ENCODE peak calls at places on chromosomes 2 and 18, in six cellular contexts. K, D, F, L, X and A are unnamed samples.

GRCh38 chr2:120432976-120433815 is 87.3 kb downstream of the INHBB start:
- DNase-seq in K (no peak), D (no peak), F (no peak), L (no peak), X (no peak), A (peak; percentile 32)

GRCh38 chr2:80852079-80852807 is 547.7 kb upstream of the LRRTM1 start:
- DNase-seq in K (no peak), D (no peak), F (no peak), L (no peak), X (no peak), A (no peak)

GRCh38 chr18:50697509-50697908 is 122.3 kb downstream of the MRO start:
- DNase-seq in K (no peak), D (no peak), F (no peak), L (no peak), X (peak; percentile 25), A (no peak)

GRCh38 chr18:57709335-57709734 is 87.7 kb upstream of the NARS1 start:
- DNase-seq in K (no peak), D (no peak), F (no peak), L (no peak), X (no peak), A (no peak)

GRCh38 chr2:175854149-175854548 is 147.9 kb downstream of the LNPK start:
- DNase-seq in K (no peak), D (no peak), F (no peak), L (no peak), X (no peak), A (no peak)

GRCh38 chr2:128624425-128624795 is 305.7 kb upstream of the HS6ST1 start:
- DNase-seq in K (no peak), D (no peak), F (no peak), L (no peak), X (no peak), A (no peak)

GRCh38 chr18:11982981-11983380 is 1.7 kb downstream of the IMPA2 start:
- DNase-seq in K (no peak), D (no peak), F (no peak), L (no peak), X (no peak), A (no peak)

GRCh38 chr2:132581917-132582316 is 88.1 kb downstream of the LYPD1 start:
- DNase-seq in K (no peak), D (peak; percentile 52), F (no peak), L (no peak), X (no peak), A (no peak)

GRCh38 chr18:55433688-55434087 is 154.3 kb downstream of the TCF4 start:
- DNase-seq in K (no peak), D (no peak), F (no peak), L (no peak), X (no peak), A (no peak)

GRCh38 chr2:61044596-61044995 is 21.1 kb upstream of the SANBR start:
- DNase-seq in K (no peak), D (no peak), F (no peak), L (peak; percentile 32), X (no peak), A (no peak)

GRCh38 chr18:78836838-78837237 is 142.8 kb upstream of the SALL3 start:
- DNase-seq in K (no peak), D (no peak), F (no peak), L (no peak), X (no peak), A (no peak)

GRCh38 chr2:15943378-15943851 is 3.1 kb downstream of the MYCN start:
- DNase-seq in K (no peak), D (no peak), F (no peak), L (no peak), X (no peak), A (no peak)

GRCh38 chr18:34223893-34224422 is 755 bp downstream of the NOL4 start:
- DNase-seq in K (no peak), D (no peak), F (no peak), L (no peak), X (no peak), A (no peak)

DNA sequence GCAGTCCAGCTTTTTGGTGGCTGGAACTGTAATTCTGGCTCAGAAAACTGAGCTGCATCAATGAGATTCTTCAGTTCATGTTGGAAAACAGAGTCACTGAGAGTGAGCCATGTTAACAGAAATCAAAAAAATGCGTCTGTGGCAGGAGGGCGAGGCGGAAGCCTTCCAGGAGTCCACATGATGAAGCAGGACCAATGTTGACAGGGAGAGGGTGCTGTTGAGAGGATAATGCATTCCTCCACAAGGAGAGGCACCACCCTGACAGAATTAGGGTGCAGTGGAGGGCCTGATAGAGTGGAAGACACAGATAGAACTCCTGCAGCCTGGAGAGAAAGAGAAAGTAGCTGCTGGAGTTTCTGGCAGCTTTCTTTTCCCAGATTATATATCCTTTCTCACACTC is 111.5 kb downstream of the MGAT5 start:
- DNase-seq in K (no peak), D (no peak), F (no peak), L (no peak), X (no peak), A (no peak)
- TF ChIP-seq CTCF in K (no peak), D (no peak), F (no peak), L (peak; percentile 17), X (peak; percentile 8), A (peak; percentile 28)

GRCh38 chr18:56641714-56642331 is 3.4 kb upstream of the TXNL1 start:
- DNase-seq in K (no peak), D (no peak), F (no peak), L (peak; percentile 50), X (no peak), A (no peak)

GRCh38 chr18:56637897-56638231 is 528 bp downstream of the TXNL1 start:
- DNase-seq in K (no peak), D (no peak), F (no peak), L (no peak), X (peak; percentile 70), A (no peak)

GRCh38 chr18:56638232-56639093 is at the start of gene TXNL1:
- DNase-seq in K (peak; percentile 73), D (peak; percentile 99), F (peak; percentile 94), L (peak; percentile 99), X (peak; percentile 100), A (peak; percentile 100)

GRCh38 chr18:56635007-56635406 is 3.4 kb downstream of the TXNL1 start:
- DNase-seq in K (no peak), D (no peak), F (no peak), L (no peak), X (no peak), A (no peak)

DNA sequence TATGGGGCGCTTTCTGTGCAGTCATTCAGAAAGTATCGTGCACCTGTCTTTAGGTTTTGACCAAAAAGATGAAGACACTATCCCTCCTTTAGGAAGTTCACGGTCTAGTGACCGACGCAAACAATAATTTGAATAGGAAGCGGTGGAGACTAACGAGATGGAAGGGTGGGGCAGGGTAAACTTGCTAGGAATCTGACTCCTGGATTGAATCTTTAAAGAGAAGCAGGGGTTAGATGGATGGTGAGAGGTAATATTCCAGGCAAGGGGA is 636 bp upstream of the TXNL1 start:
- DNase-seq in K (no peak), D (no peak), F (no peak), L (no peak), X (no peak), A (no peak)
- H3K4me3 ChIP-seq in K (peak overlapping the region; percentile 72), D (peak overlapping the region; percentile 95), F (peak overlapping the region; percentile 99), L (peak overlapping the region; percentile 50), X (peak overlapping the region; percentile 78), A (peak overlapping the region; percentile 89)

GRCh38 chr18:43596106-43596712 is 318.9 kb upstream of the SYT4 start:
- DNase-seq in K (no peak), D (no peak), F (no peak), L (peak; percentile 47), X (no peak), A (no peak)
- TF ChIP-seq CTCF in K (peak; percentile 61), D (no peak), F (no peak), L (peak; percentile 49), X (peak; percentile 18), A (peak; percentile 34)

DNA sequence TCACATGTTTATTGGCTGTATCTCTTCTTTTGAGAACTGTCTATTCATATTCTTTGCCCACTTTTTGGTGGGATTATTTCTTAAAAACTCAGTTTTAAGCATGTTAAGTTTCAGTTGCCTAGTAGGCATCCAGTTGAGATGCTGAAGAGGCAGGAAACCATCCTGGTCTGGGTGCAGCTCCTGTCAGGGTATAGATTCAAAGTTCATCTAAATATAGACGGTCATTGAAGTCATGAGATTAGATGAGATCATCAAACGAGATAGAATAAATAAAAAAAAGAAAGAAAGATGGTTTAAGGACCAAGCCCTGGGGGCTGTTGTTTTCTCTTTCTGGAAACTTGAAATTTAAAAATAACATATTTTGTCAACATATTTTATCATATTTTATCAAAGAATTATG is 9.2 kb upstream of the DNAH7 start:
- DNase-seq in K (no peak), D (no peak), F (no peak), L (no peak), X (no peak), A (no peak)
- H3K4me3 ChIP-seq in K (no peak overlapping the region), D (no peak overlapping the region), F (no peak overlapping the region), L (no peak overlapping the region), X (no peak overlapping the region), A (no peak overlapping the region)

DNA sequence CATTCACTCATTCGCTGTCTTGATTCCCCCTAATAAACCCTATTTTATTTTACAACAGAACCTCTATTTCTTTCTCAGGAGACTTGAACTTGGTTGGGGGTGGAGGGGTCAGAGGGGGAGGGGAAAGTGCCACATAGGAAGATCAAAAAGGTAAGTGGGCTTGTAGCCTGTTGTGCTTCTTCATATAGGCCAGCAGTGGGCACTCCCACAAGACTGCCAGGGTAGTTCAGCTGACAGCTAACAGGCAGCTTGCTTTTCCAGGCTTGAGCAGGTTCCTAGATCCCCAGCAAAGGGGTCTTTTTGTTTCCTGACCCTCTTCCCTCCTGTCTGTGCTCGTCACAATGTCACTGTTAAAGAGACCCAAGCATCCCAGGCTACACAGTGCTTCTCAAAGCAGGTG is 829 bp upstream of the KIAA2012 start:
- DNase-seq in K (no peak), D (no peak), F (no peak), L (no peak), X (no peak), A (no peak)
- TF ChIP-seq CTCF in K (peak; percentile 53), D (no peak), F (no peak), L (peak; percentile 28), X (no peak), A (no peak)

GRCh38 chr2:174660984-174661675 is 63.5 kb upstream of the WIPF1 start:
- DNase-seq in K (no peak), D (no peak), F (no peak), L (no peak), X (no peak), A (no peak)

GRCh38 chr2:174663572-174663971 is 66.0 kb upstream of the WIPF1 start:
- DNase-seq in K (no peak), D (no peak), F (no peak), L (peak; percentile 65), X (peak; percentile 79), A (no peak)

GRCh38 chr2:174662859-174663258 is 65.3 kb upstream of the WIPF1 start:
- DNase-seq in K (no peak), D (no peak), F (no peak), L (no peak), X (no peak), A (no peak)

GRCh38 chr2:174664084-174664759 is 66.6 kb upstream of the WIPF1 start:
- DNase-seq in K (no peak), D (no peak), F (no peak), L (no peak), X (no peak), A (no peak)

DNA sequence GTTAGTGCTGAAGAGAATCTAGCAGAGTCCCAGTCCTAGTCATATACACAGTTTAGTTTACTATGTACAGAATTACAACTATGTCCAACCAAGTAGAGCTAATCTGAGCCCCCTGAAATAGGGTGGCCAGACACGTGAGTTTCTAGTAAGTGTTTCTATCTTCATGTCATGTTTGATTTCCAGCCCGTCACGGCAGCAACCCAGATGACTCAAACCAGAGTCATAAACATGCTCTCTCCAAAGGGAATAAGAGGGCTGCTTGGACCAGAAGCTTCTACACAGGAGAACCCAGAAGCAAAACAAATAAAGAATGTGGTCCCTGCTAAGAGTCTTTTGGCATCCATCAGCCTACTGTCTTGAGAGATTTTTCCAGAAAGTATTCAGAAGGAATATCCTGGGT is 64.9 kb upstream of the WIPF1 start:
- DNase-seq in K (peak; percentile 42), D (no peak), F (no peak), L (peak; percentile 54), X (peak; percentile 84), A (no peak)
- H3K4me3 ChIP-seq in K (no peak overlapping the region), D (no peak overlapping the region), F (peak overlapping the region; percentile 32), L (no peak overlapping the region), X (no peak overlapping the region), A (no peak overlapping the region)